ENCODE peak calls at places on chromosome 2, in nine cellular contexts. One of them, this sample, is unnamed.
A peak's percentile ranks its signal among the peaks of the same experiment; 100 is the strongest.

GRCh38 chr2:226635221-226635620 is 164.4 kb downstream of the IRS1 start:
- DNase-seq in NCI-H748 treated with DMSO at 0.1 percent for 48 hours: no peak
- DNase-seq in NCI-H2081 treated with DMSO at 0.1 percent for 48 hours: no peak
- DNase-seq in naive B cell: no peak
- DNase-seq in ELR: no peak
- DNase-seq in cardiac muscle cell: no peak
- DNase-seq in hippocampal formation: no peak
- DNase-seq in heart right ventricle: no peak
- DNase-seq in A549: no peak
- DNase-seq in this sample: no peak

GRCh38 chr2:220127311-220127710 is 499.9 kb downstream of the SLC4A3 start:
- DNase-seq in NCI-H2081 treated with DMSO at 0.1 percent for 48 hours: no peak
- DNase-seq in A549: no peak
- DNase-seq in naive B cell: no peak
- DNase-seq in ELR: no peak
- DNase-seq in cardiac muscle cell: no peak
- DNase-seq in heart right ventricle: no peak
- DNase-seq in hippocampal formation: no peak
- DNase-seq in NCI-H748 treated with DMSO at 0.1 percent for 48 hours: no peak
- DNase-seq in this sample: no peak

GRCh38 chr2:178114462-178114861 is 2.2 kb downstream of the RBM45 start:
- DNase-seq in ELR: no peak
- DNase-seq in heart right ventricle: no peak
- DNase-seq in naive B cell: no peak
- DNase-seq in hippocampal formation: no peak
- DNase-seq in NCI-H748 treated with DMSO at 0.1 percent for 48 hours: no peak
- DNase-seq in A549: no peak
- DNase-seq in cardiac muscle cell: no peak
- DNase-seq in NCI-H2081 treated with DMSO at 0.1 percent for 48 hours: no peak
- DNase-seq in this sample: no peak

GRCh38 chr2:192558637-192559036 is 363.9 kb upstream of the TMEFF2 start:
- DNase-seq in A549: no peak
- DNase-seq in NCI-H2081 treated with DMSO at 0.1 percent for 48 hours: no peak
- DNase-seq in heart right ventricle: no peak
- DNase-seq in ELR: no peak
- DNase-seq in naive B cell: no peak
- DNase-seq in NCI-H748 treated with DMSO at 0.1 percent for 48 hours: no peak
- DNase-seq in cardiac muscle cell: no peak
- DNase-seq in hippocampal formation: no peak
- DNase-seq in this sample: no peak

GRCh38 chr2:221254281-221254680 is 317.8 kb downstream of the EPHA4 start:
- DNase-seq in heart right ventricle: no peak
- DNase-seq in NCI-H2081 treated with DMSO at 0.1 percent for 48 hours: no peak
- DNase-seq in hippocampal formation: no peak
- DNase-seq in A549: no peak
- DNase-seq in cardiac muscle cell: peak; percentile 88
- DNase-seq in naive B cell: no peak
- DNase-seq in ELR: peak; percentile 0
- DNase-seq in NCI-H748 treated with DMSO at 0.1 percent for 48 hours: no peak
- DNase-seq in this sample: no peak

GRCh38 chr2:152466925-152467676 is 132.1 kb downstream of the FMNL2 start:
- DNase-seq in NCI-H748 treated with DMSO at 0.1 percent for 48 hours: no peak
- DNase-seq in ELR: peak; percentile 58
- DNase-seq in heart right ventricle: no peak
- DNase-seq in naive B cell: peak; percentile 11
- DNase-seq in hippocampal formation: peak; percentile 53
- DNase-seq in cardiac muscle cell: no peak
- DNase-seq in NCI-H2081 treated with DMSO at 0.1 percent for 48 hours: no peak
- DNase-seq in A549: no peak
- DNase-seq in this sample: no peak

GRCh38 chr2:164735309-164735919 is 106.2 kb downstream of the COBLL1 start:
- DNase-seq in naive B cell: no peak
- DNase-seq in NCI-H2081 treated with DMSO at 0.1 percent for 48 hours: peak; percentile 79
- DNase-seq in ELR: no peak
- DNase-seq in NCI-H748 treated with DMSO at 0.1 percent for 48 hours: peak; percentile 78
- DNase-seq in A549: no peak
- DNase-seq in cardiac muscle cell: no peak
- DNase-seq in hippocampal formation: no peak
- DNase-seq in heart right ventricle: no peak
- DNase-seq in this sample: no peak

GRCh38 chr2:12950957-12951656 is 234.4 kb downstream of the TRIB2 start:
- DNase-seq in NCI-H748 treated with DMSO at 0.1 percent for 48 hours: no peak
- DNase-seq in hippocampal formation: no peak
- DNase-seq in ELR: peak; percentile 91
- DNase-seq in naive B cell: no peak
- DNase-seq in cardiac muscle cell: no peak
- DNase-seq in heart right ventricle: no peak
- DNase-seq in A549: no peak
- DNase-seq in NCI-H2081 treated with DMSO at 0.1 percent for 48 hours: no peak
- DNase-seq in this sample: no peak

GRCh38 chr2:108363048-108363899 is 14.5 kb upstream of the SULT1C4 start:
- DNase-seq in cardiac muscle cell: no peak
- DNase-seq in naive B cell: no peak
- DNase-seq in NCI-H748 treated with DMSO at 0.1 percent for 48 hours: no peak
- DNase-seq in NCI-H2081 treated with DMSO at 0.1 percent for 48 hours: no peak
- DNase-seq in A549: peak; percentile 47
- DNase-seq in hippocampal formation: no peak
- DNase-seq in ELR: no peak
- DNase-seq in heart right ventricle: no peak
- DNase-seq in this sample: no peak

GRCh38 chr2:28338754-28339325 is 53.8 kb upstream of the FOSL2 start:
- DNase-seq in heart right ventricle: no peak
- DNase-seq in naive B cell: no peak
- DNase-seq in NCI-H2081 treated with DMSO at 0.1 percent for 48 hours: no peak
- DNase-seq in ELR: no peak
- DNase-seq in cardiac muscle cell: no peak
- DNase-seq in A549: no peak
- DNase-seq in hippocampal formation: no peak
- DNase-seq in NCI-H748 treated with DMSO at 0.1 percent for 48 hours: no peak
- DNase-seq in this sample: no peak

GRCh38 chr2:191724015-191724414 is 46.1 kb downstream of the NABP1 start:
- DNase-seq in NCI-H748 treated with DMSO at 0.1 percent for 48 hours: no peak
- DNase-seq in naive B cell: peak; percentile 21
- DNase-seq in A549: no peak
- DNase-seq in cardiac muscle cell: no peak
- DNase-seq in NCI-H2081 treated with DMSO at 0.1 percent for 48 hours: no peak
- DNase-seq in ELR: no peak
- DNase-seq in hippocampal formation: no peak
- DNase-seq in heart right ventricle: no peak
- DNase-seq in this sample: no peak

GRCh38 chr2:95271381-95271971 is 2.8 kb upstream of the PROM2 start:
- DNase-seq in hippocampal formation: no peak
- DNase-seq in NCI-H2081 treated with DMSO at 0.1 percent for 48 hours: no peak
- DNase-seq in heart right ventricle: no peak
- DNase-seq in cardiac muscle cell: no peak
- DNase-seq in NCI-H748 treated with DMSO at 0.1 percent for 48 hours: no peak
- DNase-seq in naive B cell: no peak
- DNase-seq in ELR: no peak
- DNase-seq in A549: no peak
- DNase-seq in this sample: no peak

GRCh38 chr2:75607988-75608683 is 38.4 kb upstream of the MRPL19 start:
- DNase-seq in NCI-H2081 treated with DMSO at 0.1 percent for 48 hours: no peak
- DNase-seq in A549: no peak
- DNase-seq in heart right ventricle: no peak
- DNase-seq in cardiac muscle cell: no peak
- DNase-seq in hippocampal formation: no peak
- DNase-seq in NCI-H748 treated with DMSO at 0.1 percent for 48 hours: no peak
- DNase-seq in naive B cell: no peak
- DNase-seq in ELR: peak; percentile 44
- DNase-seq in this sample: no peak